ENCODE peak calls at places on chromosome 5, in eight cellular contexts. A, H, T, D, O, P, J and K are unnamed samples.

GRCh38 chr5:60577116-60577515 is 122.8 kb downstream of the DEPDC1B start:
- DNase-seq in H (no peak), O (no peak), P (no peak), A (no peak), J (no peak), T (no peak), D (no peak), K (no peak)

GRCh38 chr5:109997191-109997590 is 307.5 kb downstream of the MAN2A1 start:
- DNase-seq in D (no peak), H (no peak), A (peak), P (no peak), O (no peak), T (no peak), J (peak), K (no peak)

GRCh38 chr5:10534491-10535236 is 29.2 kb upstream of the ANKRD33B start:
- DNase-seq in P (no peak), J (no peak), A (no peak), O (no peak), T (no peak), D (no peak), H (no peak), K (no peak)

GRCh38 chr5:154103223-154103622 is 64.5 kb downstream of the MFAP3 start:
- DNase-seq in H (peak), A (no peak), D (no peak), T (no peak), O (no peak), P (no peak), J (no peak), K (no peak)

GRCh38 chr5:140041492-140042421 is 1.3 kb downstream of the NRG2 start:
- DNase-seq in A (peak), J (peak), T (peak), D (no peak), H (no peak), P (peak), O (no peak), K (peak)

GRCh38 chr5:77869115-77869798 is 93.1 kb upstream of the TBCA start:
- DNase-seq in T (no peak), J (no peak), P (no peak), H (no peak), D (no peak), A (no peak), O (no peak), K (no peak)

GRCh38 chr5:117590944-117591343 is 1016.3 kb upstream of the SEMA6A start:
- DNase-seq in T (peak), J (peak), A (peak), O (peak), H (peak), P (peak), D (peak), K (peak)

GRCh38 chr5:52861368-52861767 is 73.7 kb downstream of the ITGA1 start:
- DNase-seq in J (no peak), P (no peak), T (peak), D (no peak), O (no peak), H (no peak), A (no peak), K (no peak)

GRCh38 chr5:179407191-179408175 is 62.2 kb upstream of the ADAMTS2 start:
- DNase-seq in J (no peak), T (no peak), P (peak), O (no peak), A (no peak), H (no peak), D (no peak), K (peak)

GRCh38 chr5:155004138-155004744 is 9.3 kb upstream of the KIF4B start:
- DNase-seq in J (peak), P (no peak), T (peak), O (peak), A (peak), D (peak), H (peak), K (peak)

GRCh38 chr5:160507181-160507811 is 85.6 kb downstream of the PTTG1 start:
- DNase-seq in T (peak), O (no peak), H (no peak), P (no peak), A (no peak), J (no peak), D (no peak), K (no peak)

GRCh38 chr5:116546743-116547124 is 27.9 kb downstream of the SEMA6A start:
- DNase-seq in P (no peak), O (no peak), D (no peak), A (no peak), T (no peak), H (no peak), J (no peak), K (no peak)
- TF ChIP-seq CTCF in P (no peak), O (no peak), D (no peak), A (no peak), T (no peak), H (no peak), J (no peak), K (no peak)

GRCh38 chr5:38615042-38615441 is 58.6 kb upstream of the LIFR start:
- DNase-seq in P (no peak), A (no peak), J (no peak), T (no peak), H (no peak), D (no peak), O (no peak), K (no peak)
- TF ChIP-seq EZH2phosphoT487 in P (no peak), A (no peak), J (no peak), T (no peak), H (no peak), D (no peak), O (no peak), K (no peak)

GRCh38 chr5:89034588-89034987 is 151.6 kb upstream of the MEF2C start:
- DNase-seq in H (no peak), A (no peak), O (no peak), J (no peak), T (peak), P (no peak), D (no peak), K (no peak)
- TF ChIP-seq CTCF in H (no peak), A (no peak), O (no peak), J (no peak), T (no peak), P (no peak), D (no peak), K (no peak)

GRCh38 chr5:73118331-73119011 is 1.9 kb upstream of the TMEM171 start:
- DNase-seq in D (no peak), A (no peak), T (no peak), H (no peak), O (no peak), P (peak), J (no peak), K (no peak)

GRCh38 chr5:73119492-73120157 is 750 bp upstream of the TMEM171 start:
- DNase-seq in T (no peak), O (no peak), J (peak), A (peak), H (no peak), D (no peak), P (peak), K (peak)

GRCh38 chr5:73122875-73123810 is 2.8 kb downstream of the TMEM171 start:
- DNase-seq in O (no peak), P (no peak), A (peak), D (no peak), J (peak), H (peak), T (peak), K (no peak)

GRCh38 chr5:73120222-73121108 is at the start of gene TMEM171:
- DNase-seq in A (peak), J (peak), P (peak), O (peak), D (no peak), T (peak), H (no peak), K (peak)

DNA sequence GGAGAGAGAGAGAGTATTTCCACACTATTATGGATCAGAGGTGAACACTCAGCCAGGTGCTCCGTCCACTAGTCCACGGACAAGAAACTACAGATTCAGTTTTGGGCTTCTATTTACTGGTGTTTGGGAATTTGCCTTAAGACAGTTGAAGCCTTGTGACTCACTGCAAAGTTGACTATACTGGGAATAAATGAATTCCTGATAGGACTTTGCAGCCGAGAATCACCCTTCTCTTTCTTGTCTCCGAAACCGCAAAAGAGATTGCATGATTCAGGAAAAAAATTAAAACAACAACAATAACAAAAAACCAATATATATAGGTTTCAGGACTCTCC is 701 bp downstream of the TMEM171 start:
- DNase-seq in H (no peak), T (peak), O (no peak), A (no peak), P (no peak), D (no peak), J (no peak), K (no peak)
- TF ChIP-seq EZH2phosphoT487 in H (no peak), T (no peak), O (no peak), A (no peak), P (no peak), D (no peak), J (no peak), K (no peak)

GRCh38 chr5:157471709-157472108 is 11.7 kb downstream of the NIPAL4 start:
- DNase-seq in D (peak), H (peak), T (peak), P (peak), A (peak), O (peak), J (peak), K (peak)
- TF ChIP-seq CTCF in D (peak), H (peak), T (peak), P (peak), A (peak), O (peak), J (peak), K (peak)

GRCh38 chr5:96075579-96076289 is 114.1 kb upstream of the ELL2 start:
- DNase-seq in T (no peak), D (no peak), P (no peak), O (no peak), H (no peak), A (no peak), J (no peak), K (no peak)

GRCh38 chr5:96072138-96072790 is 110.6 kb upstream of the ELL2 start:
- DNase-seq in T (no peak), P (no peak), D (no peak), A (no peak), O (no peak), H (no peak), J (no peak), K (no peak)

GRCh38 chr5:96070625-96071246 is 109.1 kb upstream of the ELL2 start:
- DNase-seq in O (no peak), A (no peak), P (no peak), J (no peak), T (no peak), D (peak), H (no peak), K (no peak)

GRCh38 chr5:96072791-96073165 is 111.1 kb upstream of the ELL2 start:
- DNase-seq in P (no peak), H (no peak), D (no peak), J (no peak), O (no peak), T (no peak), A (no peak), K (no peak)

GRCh38 chr5:96074460-96075254 is 113.0 kb upstream of the ELL2 start:
- DNase-seq in D (no peak), P (no peak), J (no peak), O (no peak), A (no peak), T (no peak), H (no peak), K (no peak)
- TF ChIP-seq EZH2phosphoT487 in D (no peak), P (no peak), J (no peak), O (no peak), A (no peak), T (no peak), H (no peak), K (no peak)

DNA sequence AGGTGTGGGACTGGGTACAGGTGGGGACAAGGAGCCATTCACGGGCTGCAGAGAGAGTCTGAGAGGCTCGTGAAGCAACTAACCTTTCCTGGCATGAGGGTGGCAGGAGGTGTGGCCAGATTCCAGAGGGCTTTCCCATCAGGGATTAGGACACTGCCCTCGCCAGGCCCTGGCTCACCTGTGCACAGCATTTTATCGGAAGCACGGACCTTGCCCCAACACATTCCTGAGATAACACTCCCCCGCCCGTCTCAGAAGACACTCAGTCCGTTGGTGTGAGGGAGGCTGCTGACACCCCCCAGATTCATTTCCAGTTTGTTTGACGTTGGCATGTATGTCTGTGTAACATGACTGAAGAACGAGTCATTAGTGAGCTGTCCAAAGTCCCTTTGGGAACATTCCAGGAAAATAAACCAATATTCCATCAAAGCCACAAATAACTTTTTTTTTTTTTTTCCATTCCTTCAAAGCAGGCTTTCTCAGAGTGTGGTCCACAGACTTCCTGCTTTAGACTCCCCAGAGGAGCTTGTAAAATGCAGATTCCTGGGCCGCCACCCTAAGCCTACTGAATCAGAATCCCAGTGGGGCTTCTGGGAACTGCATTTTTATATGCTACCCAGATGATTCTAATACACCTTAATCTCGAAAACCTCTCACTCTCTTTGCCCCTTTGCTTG is 23.4 kb downstream of the WWC1 start:
- DNase-seq in H (no peak), T (peak), D (no peak), J (peak), O (peak), P (no peak), A (no peak), K (peak)
- TF ChIP-seq CTCF in H (no peak), T (no peak), D (no peak), J (no peak), O (no peak), P (no peak), A (no peak), K (no peak)